ENCODE peak calls at places on chromosome 6, in ten cellular contexts. B is activated T-cell treated with anti-CD3 and anti-CD28 coated beads, Interleukin-2, amount 50 U/mL, for 4 hours; H is fibroblast of lung; T is renal cortical epithelial cell; V is GM13977; A is activated naive CD4-positive, alpha-beta T cell treated with Interleukin-2 at 50 U/mL for 16 hours; N is NCI-H446; G is AG04450; U is non-pigmented ciliary epithelial cell; K is nephron progenitor cell. W is an unnamed sample.

GRCh38 chr6:108621117-108621516 is 60.4 kb downstream of the FOXO3 start:
- DNase-seq in B (peak; percentile 23), H (peak; percentile 86), T (peak; percentile 84), V (no peak), A (no peak), N (no peak), G (peak; percentile 21), U (peak; percentile 77), K (no peak), W (no peak)

GRCh38 chr6:82363368-82364086 is at the start of gene TPBG:
- DNase-seq in B (no peak), H (peak; percentile 87), T (peak; percentile 65), V (peak; percentile 42), A (peak; percentile 41), N (no peak), G (peak; percentile 37), U (peak; percentile 28), K (peak; percentile 85), W (no peak)

GRCh38 chr6:25250878-25251277 is 28.3 kb upstream of the CARMIL1 start:
- DNase-seq in B (no peak), H (peak; percentile 67), T (peak; percentile 79), V (peak; percentile 24), A (no peak), N (no peak), G (no peak), U (no peak), K (no peak), W (no peak)

GRCh38 chr6:40692311-40692710 is 105.1 kb upstream of the LRFN2 start:
- DNase-seq in B (no peak), H (no peak), T (no peak), V (no peak), A (no peak), N (no peak), G (no peak), U (no peak), K (no peak), W (no peak)

GRCh38 chr6:99415446-99415845 is 9.7 kb downstream of the PNISR start:
- DNase-seq in B (no peak), H (no peak), T (peak; percentile 6), V (no peak), A (no peak), N (no peak), G (no peak), U (no peak), K (no peak), W (no peak)

GRCh38 chr6:56361812-56362211 is 114.4 kb upstream of the COL21A1 start:
- DNase-seq in B (no peak), H (peak; percentile 30), T (peak; percentile 24), V (no peak), A (no peak), N (no peak), G (no peak), U (no peak), K (no peak), W (no peak)

GRCh38 chr6:88722691-88723090 is 240.7 kb downstream of the RNGTT start:
- DNase-seq in B (no peak), H (peak; percentile 48), T (no peak), V (no peak), A (no peak), N (no peak), G (peak; percentile 15), U (no peak), K (no peak), W (no peak)

GRCh38 chr6:152094992-152095592 is 287.6 kb downstream of the ESR1 start:
- DNase-seq in B (no peak), H (peak; percentile 100), T (peak; percentile 100), V (no peak), A (no peak), N (no peak), G (peak; percentile 98), U (peak; percentile 99), K (no peak), W (peak; percentile 94)